ENCODE peak calls at places on chromosomes 16 and 17, in five cellular contexts. W is H1, O is HCT116, H is HepG2, Y is H9. X is an unnamed sample.

GRCh38 chr16:12182202-12182601 is 205.7 kb downstream of the SNX29 start:
- DNase-seq in W (no peak), O (no peak), H (no peak), Y (no peak), X (no peak)

GRCh38 chr16:77290451-77291110 is 91.4 kb downstream of the SYCE1L start:
- DNase-seq in W (no peak), O (no peak), H (no peak), Y (no peak), X (no peak)

GRCh38 chr16:67672739-67673662 is 6.4 kb downstream of the C16orf86 start:
- DNase-seq in W (peak; percentile 87), O (peak; percentile 42), H (peak; percentile 72), Y (peak; percentile 74), X (peak; percentile 82)

GRCh38 chr16:66406534-66407368 is 20.3 kb upstream of the BEAN1 start:
- DNase-seq in W (peak; percentile 97), O (peak; percentile 64), H (peak; percentile 73), Y (peak; percentile 91), X (peak; percentile 89)

GRCh38 chr17:75487351-75488070 is 27.8 kb downstream of the CASKIN2 start:
- DNase-seq in W (no peak), O (no peak), H (no peak), Y (no peak), X (no peak)

GRCh38 chr16:8581923-8582580 is 8.3 kb downstream of the TMEM114 start:
- DNase-seq in W (no peak), O (no peak), H (no peak), Y (no peak), X (no peak)

GRCh38 chr17:13395346-13395745 is 206.4 kb downstream of the HS3ST3A1 start:
- DNase-seq in W (no peak), O (no peak), H (no peak), Y (no peak), X (no peak)

GRCh38 chr16:73058221-73058615 is 10.3 kb upstream of the ZFHX3 start:
- DNase-seq in W (peak; percentile 65), O (no peak), H (no peak), Y (no peak), X (peak; percentile 82)

GRCh38 chr17:77948690-77949114 is 9.8 kb upstream of the TNRC6C start:
- DNase-seq in W (no peak), O (peak; percentile 51), H (peak; percentile 53), Y (peak; percentile 70), X (no peak)

GRCh38 chr16:29318037-29318436 is 88.5 kb downstream of the NPIPB11 start:
- DNase-seq in W (peak; percentile 54), O (no peak), H (no peak), Y (no peak), X (no peak)

GRCh38 chr16:66728117-66728787 is 23.2 kb downstream of the DYNC1LI2 start:
- DNase-seq in W (no peak), O (peak; percentile 28), H (peak; percentile 60), Y (no peak), X (no peak)

GRCh38 chr16:87979352-87979751 is 28.1 kb downstream of the BANP start:
- DNase-seq in W (no peak), O (no peak), H (no peak), Y (no peak), X (no peak)

GRCh38 chr16:55294947-55295346 is 29.1 kb upstream of the IRX6 start:
- DNase-seq in W (no peak), O (no peak), H (no peak), Y (no peak), X (no peak)

GRCh38 chr17:47604268-47604927 is 45.3 kb upstream of the KPNB1 start:
- DNase-seq in W (no peak), O (no peak), H (no peak), Y (no peak), X (no peak)

GRCh38 chr17:6651483-6652452 is at the start of the genes C17orf100 and MED31:
- DNase-seq in W (peak; percentile 97), O (peak; percentile 84), H (peak; percentile 95), Y (peak; percentile 98), X (peak; percentile 97)

GRCh38 chr17:34254651-34255380 is at the start of gene CCL2:
- DNase-seq in W (peak; percentile 56), O (no peak), H (no peak), Y (peak; percentile 89), X (peak; percentile 83)

GRCh38 chr16:12406840-12407690 is 396.6 kb downstream of the CPPED1 start:
- DNase-seq in W (no peak), O (no peak), H (peak; percentile 84), Y (no peak), X (no peak)

GRCh38 chr16:80569440-80570105 is 28.8 kb downstream of the DYNLRB2 start:
- DNase-seq in W (no peak), O (no peak), H (no peak), Y (no peak), X (no peak)

GRCh38 chr17:55769625-55770000 is 18.8 kb downstream of the PCTP start:
- DNase-seq in W (no peak), O (no peak), H (no peak), Y (no peak), X (no peak)

GRCh38 chr17:7281953-7282751 is 634 bp downstream of the SLC2A4 start:
- DNase-seq in W (peak; percentile 72), O (no peak), H (no peak), Y (peak; percentile 64), X (peak; percentile 87)

GRCh38 chr17:42853968-42854790 is 3.2 kb downstream of the AOC3 start:
- DNase-seq in W (no peak), O (no peak), H (peak; percentile 39), Y (no peak), X (peak; percentile 38)

GRCh38 chr16:4407543-4408322 is 8.7 kb downstream of the CORO7 start:
- DNase-seq in W (no peak), O (no peak), H (no peak), Y (no peak), X (peak; percentile 69)

GRCh38 chr17:27810211-27810901 is 10.0 kb upstream of the NOS2 start:
- DNase-seq in W (no peak), O (no peak), H (no peak), Y (peak; percentile 54), X (no peak)

GRCh38 chr17:3528604-3529511 is 28.8 kb downstream of the TRPV3 start:
- DNase-seq in W (no peak), O (no peak), H (no peak), Y (peak; percentile 51), X (peak; percentile 39)

GRCh38 chr17:8376302-8377067 is at the start of gene KRABD2:
- DNase-seq in W (peak; percentile 95), O (peak; percentile 76), H (peak; percentile 87), Y (peak; percentile 99), X (peak; percentile 97)
- H3K27ac ChIP-seq in W (peak within 1 kb of the TSS; percentile 86), O (peak within 1 kb of the TSS; percentile 80), H (peak within 1 kb of the TSS; percentile 75), Y (peak within 1 kb of the TSS; percentile 24), X (peak within 1 kb of the TSS; percentile 92)

GRCh38 chr17:46031440-46031839 is 32.4 kb downstream of the STH start:
- DNase-seq in W (no peak), O (no peak), H (no peak), Y (no peak), X (no peak)
- TF ChIP-seq CTCF in W (no peak), O (no peak), H (no peak), Y (no peak), X (no peak)

GRCh38 chr16:50546125-50546524 is 2.1 kb upstream of the NKD1 start:
- DNase-seq in W (no peak), O (no peak), H (peak; percentile 60), Y (no peak), X (no peak)

GRCh38 chr16:50549561-50549915 is 1.3 kb downstream of the NKD1 start:
- DNase-seq in W (no peak), O (no peak), H (no peak), Y (no peak), X (no peak)

GRCh38 chr16:50547944-50548658 is at the start of gene NKD1:
- DNase-seq in W (peak; percentile 83), O (peak; percentile 12), H (peak; percentile 84), Y (peak; percentile 80), X (peak; percentile 88)

GRCh38 chr16:50548659-50549560 is 714 bp downstream of the NKD1 start:
- DNase-seq in W (no peak), O (no peak), H (no peak), Y (no peak), X (peak; percentile 83)

GRCh38 chr16:50547340-50547865 is 793 bp upstream of the NKD1 start:
- DNase-seq in W (peak; percentile 66), O (peak; percentile 26), H (peak; percentile 94), Y (peak; percentile 61), X (no peak)
- H3K9ac ChIP-seq in W (no peak overlapping the region), O (no peak overlapping the region), H (peak overlapping the region; percentile 82), Y (no peak overlapping the region), X (no peak overlapping the region)

DNA sequence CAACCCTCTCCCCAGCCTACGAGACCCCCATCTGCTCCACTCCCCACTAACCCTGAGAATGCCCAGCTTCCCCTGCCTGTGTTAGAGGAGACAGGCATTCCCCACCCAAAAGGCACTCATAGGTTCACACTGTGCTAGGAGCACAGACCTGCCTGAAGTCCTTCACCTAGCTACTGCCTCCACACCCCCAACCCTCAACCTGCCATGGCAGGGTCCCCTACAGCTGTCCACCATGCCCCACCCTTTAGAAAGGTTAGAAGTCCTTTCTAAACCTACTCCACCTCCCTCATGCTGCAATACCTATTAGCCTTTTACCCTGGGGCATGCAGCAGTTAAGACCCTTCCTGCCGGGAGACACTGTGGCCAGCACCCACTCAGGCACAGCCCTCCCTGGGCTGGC is 9.1 kb downstream of the SRCIN1 start:
- DNase-seq in W (no peak), O (no peak), H (no peak), Y (no peak), X (peak; percentile 16)
- H3K27ac ChIP-seq in W (no peak overlapping the region), O (no peak overlapping the region), H (no peak overlapping the region), Y (no peak overlapping the region), X (no peak overlapping the region)

DNA sequence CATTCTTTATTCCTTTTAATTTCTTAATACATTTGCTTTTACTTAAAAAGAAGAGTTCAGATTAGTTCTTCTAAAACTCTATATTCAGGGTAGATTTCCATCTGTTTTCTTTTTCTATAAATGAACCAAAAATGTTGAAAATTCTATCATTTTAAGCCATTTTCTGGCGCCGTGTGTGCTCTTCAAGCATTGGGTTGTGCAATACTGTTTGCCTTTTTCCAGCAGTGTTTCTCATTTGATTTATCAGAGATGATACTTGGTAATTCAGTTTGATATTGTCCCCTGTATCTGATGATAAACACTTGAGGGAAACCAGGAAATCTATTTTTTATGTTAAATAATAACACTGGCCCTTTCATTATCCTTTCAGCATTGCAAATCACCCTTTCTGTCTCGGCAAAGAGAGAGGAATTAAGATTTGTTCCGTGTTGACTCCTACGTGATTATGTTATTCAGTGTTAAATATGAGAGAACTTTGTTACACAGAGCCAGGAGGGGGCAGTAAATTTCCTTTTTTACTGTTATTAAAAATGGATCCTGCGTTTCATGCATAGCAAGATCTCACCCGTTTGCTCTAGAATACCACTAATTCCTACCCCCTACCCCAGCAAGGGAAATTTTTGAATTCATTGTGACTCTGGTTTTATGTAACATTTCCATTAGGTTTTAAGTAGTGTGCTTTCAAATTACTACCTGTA is 606.9 kb upstream of the RBFOX1 start:
- DNase-seq in W (no peak), O (no peak), H (no peak), Y (no peak), X (no peak)
- TF ChIP-seq CTCF in W (no peak), O (no peak), H (no peak), Y (peak; percentile 53), X (peak; percentile 17)

GRCh38 chr17:15306406-15306970 is 34.9 kb downstream of the TEKT3 start:
- DNase-seq in W (no peak), O (no peak), H (no peak), Y (no peak), X (no peak)

GRCh38 chr17:15309793-15310192 is 31.6 kb downstream of the TEKT3 start:
- DNase-seq in W (no peak), O (no peak), H (no peak), Y (no peak), X (no peak)

GRCh38 chr17:15309236-15309635 is 32.2 kb downstream of the TEKT3 start:
- DNase-seq in W (no peak), O (no peak), H (no peak), Y (no peak), X (no peak)

GRCh38 chr17:15307686-15308085 is 33.7 kb downstream of the TEKT3 start:
- DNase-seq in W (no peak), O (no peak), H (no peak), Y (no peak), X (no peak)

GRCh38 chr17:15308758-15309157 is 32.6 kb downstream of the TEKT3 start:
- DNase-seq in W (no peak), O (no peak), H (no peak), Y (no peak), X (no peak)
- H3K9ac ChIP-seq in W (no peak overlapping the region), O (no peak overlapping the region), H (no peak overlapping the region), Y (no peak overlapping the region), X (no peak overlapping the region)